ENCODE peak calls at places on chromosome 12, in four cellular contexts. X is RPMI7951; Y is AG08396; A is activated T-helper 9 cell treated with anti-CD3 and anti-CD28 coated beads, Interleukin-2, amount 50 U/mL, for 16 hours. K is an unnamed sample.
A peak's percentile ranks its signal among the peaks of the same experiment; 100 is the strongest.

GRCh38 chr12:6883252-6883651 is 10.1 kb upstream of the SPSB2 start:
- DNase-seq in A (no peak), Y (no peak), X (no peak), K (no peak)

GRCh38 chr12:26830783-26831601 is 2.0 kb downstream of the ITPR2 start:
- DNase-seq in A (no peak), X (no peak), Y (no peak), K (no peak)

GRCh38 chr12:26929590-26929989 is 8.2 kb downstream of the INTS13 start:
- DNase-seq in X (no peak), A (no peak), Y (no peak), K (no peak)

GRCh38 chr12:24770334-24770733 is 178.6 kb downstream of the BCAT1 start:
- DNase-seq in A (no peak), X (no peak), Y (no peak), K (no peak)

GRCh38 chr12:57591567-57592325 is 754 bp downstream of the PIP4K2C start:
- DNase-seq in X (peak; percentile 28), Y (peak; percentile 53), A (no peak), K (no peak)

GRCh38 chr12:38156497-38157245 is 159.9 kb upstream of the ALG10B start:
- DNase-seq in X (no peak), A (no peak), Y (no peak), K (no peak)

GRCh38 chr12:64877363-64878004 is 53.0 kb downstream of the TBC1D30 start:
- DNase-seq in A (no peak), X (no peak), Y (no peak), K (no peak)

GRCh38 chr12:27821259-27821973 is 41.4 kb upstream of the MANSC4 start:
- DNase-seq in A (no peak), X (peak; percentile 75), Y (peak; percentile 70), K (peak; percentile 72)

GRCh38 chr12:15522574-15523187 is 200.4 kb downstream of the PTPRO start:
- DNase-seq in A (no peak), X (peak; percentile 39), Y (peak; percentile 14), K (peak; percentile 43)

GRCh38 chr12:50057000-50057841 is at the start of gene ASIC1:
- DNase-seq in Y (peak; percentile 88), A (peak; percentile 27), X (peak; percentile 42), K (no peak)

GRCh38 chr12:89366676-89367364 is 14.5 kb upstream of the DUSP6 start:
- DNase-seq in Y (no peak), X (no peak), A (no peak), K (no peak)

GRCh38 chr12:65121049-65121955 is at the start of gene WIF1:
- DNase-seq in Y (peak; percentile 24), A (no peak), X (no peak), K (no peak)

GRCh38 chr12:75658826-75659823 is 147.7 kb upstream of the KRR1 start:
- DNase-seq in A (no peak), X (peak; percentile 91), Y (peak; percentile 14), K (peak; percentile 87)

GRCh38 chr12:77104281-77104680 is 38.9 kb upstream of the E2F7 start:
- DNase-seq in Y (no peak), A (no peak), X (no peak), K (no peak)

GRCh38 chr12:28631831-28632230 is 441.6 kb downstream of the CCDC91 start:
- DNase-seq in X (no peak), Y (no peak), A (no peak), K (no peak)

GRCh38 chr12:119546340-119546739 is 47.2 kb upstream of the TMEM233 start:
- DNase-seq in X (no peak), A (no peak), Y (no peak), K (no peak)

GRCh38 chr12:116069943-116070342 is 207.6 kb downstream of the MED13L start:
- DNase-seq in X (no peak), Y (no peak), A (no peak), K (no peak)

GRCh38 chr12:82357340-82357739 is 847 bp downstream of the CCDC59 start:
- DNase-seq in X (no peak), A (no peak), Y (no peak), K (no peak)

GRCh38 chr12:127355061-127355820 is 911.7 kb upstream of the TMEM132C start:
- DNase-seq in Y (peak; percentile 57), X (peak; percentile 54), A (no peak), K (peak; percentile 32)

GRCh38 chr12:57896139-57896436 is 45.3 kb upstream of the ATP23 start:
- DNase-seq in A (no peak), X (no peak), Y (no peak), K (no peak)

GRCh38 chr12:63995512-63995911 is 151.0 kb downstream of the SRGAP1 start:
- DNase-seq in A (no peak), X (no peak), Y (no peak), K (no peak)

GRCh38 chr12:94379479-94380113 is 80.1 kb downstream of the CEP83 start:
- DNase-seq in A (no peak), Y (no peak), X (no peak), K (no peak)

K was measured in A172.